ENCODE peak calls at places on chromosomes 12 and 14, in four cellular contexts. One of them, this sample, is unnamed.

GRCh38 chr12:125079084-125079483 is 13.8 kb downstream of the AACS start:
- DNase-seq in Calu3: no peak
- DNase-seq in naive B cell: no peak
- DNase-seq in H9: no peak
- DNase-seq in this sample: no peak

GRCh38 chr12:9760699-9761406 is at the start of gene CD69:
- DNase-seq in H9: no peak
- DNase-seq in naive B cell: peak
- DNase-seq in Calu3: peak
- DNase-seq in this sample: no peak

GRCh38 chr12:19800884-19801283 is 361.6 kb downstream of the AEBP2 start:
- DNase-seq in H9: no peak
- DNase-seq in naive B cell: no peak
- DNase-seq in Calu3: no peak
- DNase-seq in this sample: no peak

GRCh38 chr14:54881761-54882401 is 20.7 kb downstream of the GCH1 start:
- DNase-seq in H9: no peak
- DNase-seq in Calu3: no peak
- DNase-seq in naive B cell: peak
- DNase-seq in this sample: no peak

GRCh38 chr12:627285-627684 is 36.0 kb downstream of the NINJ2 start:
- DNase-seq in Calu3: no peak
- DNase-seq in H9: no peak
- DNase-seq in naive B cell: no peak
- DNase-seq in this sample: no peak

GRCh38 chr14:99742074-99742473 is 51.1 kb upstream of the EML1 start:
- DNase-seq in Calu3: no peak
- DNase-seq in H9: no peak
- DNase-seq in naive B cell: no peak
- DNase-seq in this sample: no peak

GRCh38 chr12:128570191-128571065 is 253.3 kb downstream of the SLC15A4 start:
- DNase-seq in naive B cell: no peak
- DNase-seq in Calu3: no peak
- DNase-seq in H9: no peak
- DNase-seq in this sample: no peak

GRCh38 chr14:104685216-104685997 is 4.0 kb upstream of the INF2 start:
- DNase-seq in Calu3: no peak
- DNase-seq in H9: no peak
- DNase-seq in naive B cell: no peak
- DNase-seq in this sample: no peak

GRCh38 chr12:24252580-24252979 is 303.1 kb upstream of the SOX5 start:
- DNase-seq in H9: peak
- DNase-seq in naive B cell: no peak
- DNase-seq in Calu3: no peak
- DNase-seq in this sample: no peak

GRCh38 chr12:116455540-116456306 is 103.5 kb upstream of the MAP1LC3B2 start:
- DNase-seq in Calu3: peak
- DNase-seq in naive B cell: no peak
- DNase-seq in H9: no peak
- DNase-seq in this sample: no peak

GRCh38 chr14:20455355-20456300 is 602 bp downstream of the APEX1 start:
- DNase-seq in naive B cell: no peak
- DNase-seq in Calu3: no peak
- DNase-seq in H9: no peak
- DNase-seq in this sample: peak

GRCh38 chr12:104596876-104597833 is 140.4 kb downstream of the CHST11 start:
- DNase-seq in naive B cell: no peak
- DNase-seq in H9: no peak
- DNase-seq in Calu3: no peak
- DNase-seq in this sample: no peak

GRCh38 chr14:66359500-66359899 is 126.7 kb upstream of the CCDC196 start:
- DNase-seq in Calu3: peak
- DNase-seq in naive B cell: peak
- DNase-seq in H9: no peak
- DNase-seq in this sample: no peak

GRCh38 chr12:108768591-108769500 is 37.5 kb upstream of the CORO1C start:
- DNase-seq in H9: peak
- DNase-seq in Calu3: peak
- DNase-seq in naive B cell: peak
- DNase-seq in this sample: no peak

GRCh38 chr12:100936661-100937060 is 142.1 kb downstream of the ANO4 start:
- DNase-seq in naive B cell: no peak
- DNase-seq in H9: no peak
- DNase-seq in Calu3: no peak
- DNase-seq in this sample: no peak

GRCh38 chr14:100661340-100661712 is 65.4 kb upstream of the DLK1 start:
- DNase-seq in H9: no peak
- DNase-seq in naive B cell: no peak
- DNase-seq in Calu3: no peak
- DNase-seq in this sample: no peak

GRCh38 chr12:27198036-27198435 is 46.0 kb upstream of the STK38L start:
- DNase-seq in Calu3: no peak
- DNase-seq in naive B cell: no peak
- DNase-seq in H9: no peak
- DNase-seq in this sample: no peak

GRCh38 chr12:121769831-121770301 is 23.6 kb downstream of the RHOF start:
- DNase-seq in Calu3: no peak
- DNase-seq in naive B cell: no peak
- DNase-seq in H9: no peak
- DNase-seq in this sample: no peak

GRCh38 chr12:124397807-124398577 is 103.1 kb downstream of the RFLNA start:
- DNase-seq in Calu3: peak
- DNase-seq in naive B cell: no peak
- DNase-seq in H9: no peak
- DNase-seq in this sample: no peak

GRCh38 chr14:92440345-92441003 is 73.1 kb upstream of the RIN3 start:
- DNase-seq in naive B cell: no peak
- DNase-seq in Calu3: no peak
- DNase-seq in H9: no peak
- DNase-seq in this sample: no peak

GRCh38 chr12:127174881-127175280 is 1092.1 kb upstream of the TMEM132C start:
- DNase-seq in H9: no peak
- DNase-seq in naive B cell: no peak
- DNase-seq in Calu3: no peak
- DNase-seq in this sample: no peak

GRCh38 chr12:66244446-66244845 is 55.4 kb downstream of the IRAK3 start:
- DNase-seq in H9: no peak
- DNase-seq in Calu3: no peak
- DNase-seq in naive B cell: no peak
- DNase-seq in this sample: no peak

GRCh38 chr12:124609041-124609984 is 41.9 kb upstream of the NCOR2 start:
- DNase-seq in H9: peak
- DNase-seq in Calu3: peak
- DNase-seq in naive B cell: peak
- DNase-seq in this sample: peak

GRCh38 chr14:88934231-88934898 is 109.9 kb downstream of the TTC8 start:
- DNase-seq in H9: no peak
- DNase-seq in naive B cell: no peak
- DNase-seq in Calu3: no peak
- DNase-seq in this sample: no peak

GRCh38 chr12:64497484-64497883 is 45.6 kb downstream of the TBK1 start:
- DNase-seq in H9: no peak
- DNase-seq in Calu3: no peak
- DNase-seq in naive B cell: no peak
- DNase-seq in this sample: no peak

GRCh38 chr12:115227137-115227615 is 543.2 kb upstream of the TBX3 start:
- DNase-seq in naive B cell: no peak
- DNase-seq in H9: no peak
- DNase-seq in Calu3: no peak
- DNase-seq in this sample: no peak

GRCh38 chr12:57893460-57894353 is 47.2 kb upstream of the CTDSP2 start:
- DNase-seq in H9: peak
- DNase-seq in Calu3: peak
- DNase-seq in naive B cell: no peak
- DNase-seq in this sample: peak

GRCh38 chr12:132423251-132424117 is 66.5 kb upstream of the FBRSL1 start:
- DNase-seq in naive B cell: no peak
- DNase-seq in H9: no peak
- DNase-seq in Calu3: no peak
- DNase-seq in this sample: no peak